ENCODE peak calls at places on chromosomes 2 and 18, in four cellular contexts. A, V, L and F are unnamed samples.

GRCh38 chr2:126645211-126645618 is 10.7 kb upstream of the GYPC start:
- DNase-seq in A (no peak), V (no peak), L (no peak), F (no peak)

GRCh38 chr2:70726947-70727725 is 40.9 kb downstream of the ADD2 start:
- DNase-seq in A (no peak), V (no peak), L (peak; percentile 25), F (no peak)

GRCh38 chr2:64814007-64814406 is 160.3 kb upstream of the SERTAD2 start:
- DNase-seq in A (no peak), V (no peak), L (no peak), F (no peak)

GRCh38 chr2:38010995-38011394 is 65.0 kb downstream of the CYP1B1 start:
- DNase-seq in A (no peak), V (no peak), L (no peak), F (no peak)

GRCh38 chr2:37377187-37377532 is 32.7 kb downstream of the QPCT start:
- DNase-seq in A (no peak), V (no peak), L (no peak), F (no peak)

GRCh38 chr2:76953733-76954347 is 568.3 kb downstream of the LRRTM4 start:
- DNase-seq in A (peak; percentile 61), V (no peak), L (peak; percentile 73), F (peak; percentile 14)

GRCh38 chr2:71882949-71883472 is 264.7 kb downstream of the CYP26B1 start:
- DNase-seq in A (no peak), V (peak; percentile 87), L (peak; percentile 70), F (peak; percentile 76)

GRCh38 chr2:70475266-70475665 is 78.4 kb downstream of the TGFA start:
- DNase-seq in A (no peak), V (no peak), L (no peak), F (no peak)

GRCh38 chr2:68721482-68722071 is 13.0 kb upstream of the ARHGAP25 start:
- DNase-seq in A (peak; percentile 55), V (no peak), L (no peak), F (no peak)

GRCh38 chr2:71477231-71477681 is 23.9 kb downstream of the DYSF start:
- DNase-seq in A (no peak), V (no peak), L (peak; percentile 91), F (no peak)

GRCh38 chr2:177599072-177599688 is 206.6 kb downstream of the AGPS start:
- DNase-seq in A (no peak), V (no peak), L (no peak), F (no peak)

GRCh38 chr2:239953418-239954061 is 71.6 kb downstream of the NDUFA10 start:
- DNase-seq in A (no peak), V (peak; percentile 63), L (no peak), F (no peak)

DNA sequence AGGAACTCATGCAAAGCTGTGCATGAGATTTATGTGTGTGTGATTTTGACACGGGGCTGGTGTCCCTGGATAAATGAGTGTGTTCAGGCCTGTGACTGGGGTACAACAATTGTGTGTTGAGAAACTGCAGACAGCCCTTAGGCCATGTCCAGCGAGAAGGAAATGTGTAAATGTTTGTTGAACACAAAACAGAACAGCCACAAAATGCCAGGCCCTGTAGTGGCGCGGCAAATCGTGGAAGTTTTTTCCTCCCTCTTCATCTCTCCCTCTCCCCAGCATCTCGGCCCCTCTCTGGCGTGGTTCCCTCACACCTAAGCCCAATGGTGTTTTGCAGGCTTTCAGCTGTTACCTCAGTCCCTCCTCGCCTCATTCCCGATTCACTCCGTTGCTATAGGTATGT is 10.6 kb downstream of the SPR start:
- DNase-seq in A (no peak), V (no peak), L (no peak), F (no peak)
- H3K27ac ChIP-seq in A (no peak overlapping the region), V (no peak overlapping the region), L (no peak overlapping the region), F (no peak overlapping the region)

GRCh38 chr2:223759569-223760430 is 77.6 kb downstream of the AP1S3 start:
- DNase-seq in A (peak; percentile 78), V (no peak), L (peak; percentile 95), F (no peak)
- H3K27ac ChIP-seq in A (peak overlapping the region; percentile 87), V (no peak overlapping the region), L (no peak overlapping the region), F (no peak overlapping the region)

GRCh38 chr18:43080671-43081070 is 34.8 kb downstream of the RIT2 start:
- DNase-seq in A (no peak), V (no peak), L (no peak), F (no peak)

GRCh38 chr18:43079422-43079821 is 36.1 kb downstream of the RIT2 start:
- DNase-seq in A (no peak), V (no peak), L (no peak), F (no peak)

GRCh38 chr18:43078485-43079092 is 36.9 kb downstream of the RIT2 start:
- DNase-seq in A (no peak), V (no peak), L (peak; percentile 78), F (no peak)

GRCh38 chr18:43077510-43078290 is 37.8 kb downstream of the RIT2 start:
- DNase-seq in A (no peak), V (no peak), L (no peak), F (peak; percentile 18)

DNA sequence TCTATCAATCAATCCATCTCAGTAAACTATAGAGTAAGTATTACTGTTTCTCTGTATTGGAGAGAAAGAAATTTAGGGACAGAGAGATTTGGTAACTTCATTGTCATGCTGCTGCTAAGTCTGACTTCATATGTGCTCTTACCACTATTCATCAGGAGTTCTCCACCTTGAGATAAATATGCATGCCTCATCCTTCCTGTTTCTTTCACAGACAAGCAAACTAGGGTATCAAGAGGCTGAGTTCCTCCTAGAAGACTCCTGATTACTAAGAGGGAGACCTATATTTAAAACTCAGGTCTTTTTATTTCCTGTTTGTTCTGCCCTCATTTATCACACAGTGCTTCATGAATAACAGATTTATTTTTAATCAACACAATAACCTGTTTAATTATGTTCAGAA is 34.1 kb downstream of the RIT2 start:
- DNase-seq in A (no peak), V (no peak), L (no peak), F (no peak)
- H3K27ac ChIP-seq in A (no peak overlapping the region), V (no peak overlapping the region), L (no peak overlapping the region), F (no peak overlapping the region)

DNA sequence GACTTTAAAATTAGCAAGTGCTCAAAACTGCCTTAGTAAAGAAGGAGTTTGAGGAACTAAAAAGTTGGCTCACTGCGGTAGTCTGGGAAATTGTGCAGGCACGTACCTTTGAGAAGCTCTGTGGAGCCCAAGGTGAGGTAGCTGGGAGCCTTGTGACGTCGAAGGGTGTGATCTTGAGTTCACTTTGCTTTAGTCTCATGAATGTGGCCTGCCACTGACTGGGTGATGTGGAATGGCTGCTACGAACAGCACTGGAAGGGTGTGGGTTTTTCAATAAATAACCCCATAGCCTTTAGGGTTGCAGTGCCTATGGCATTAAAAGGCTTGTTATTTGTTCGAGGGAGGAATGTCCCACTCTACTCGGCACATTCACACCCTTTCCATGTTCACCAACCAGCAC is 312.3 kb downstream of the PRKCE start:
- DNase-seq in A (no peak), V (no peak), L (no peak), F (no peak)
- H3K27ac ChIP-seq in A (peak overlapping the region; percentile 83), V (no peak overlapping the region), L (no peak overlapping the region), F (no peak overlapping the region)

GRCh38 chr2:152648336-152648735 is 68.9 kb downstream of the PRPF40A start:
- DNase-seq in A (no peak), V (no peak), L (no peak), F (no peak)
- H3K27ac ChIP-seq in A (no peak overlapping the region), V (no peak overlapping the region), L (no peak overlapping the region), F (no peak overlapping the region)

DNA sequence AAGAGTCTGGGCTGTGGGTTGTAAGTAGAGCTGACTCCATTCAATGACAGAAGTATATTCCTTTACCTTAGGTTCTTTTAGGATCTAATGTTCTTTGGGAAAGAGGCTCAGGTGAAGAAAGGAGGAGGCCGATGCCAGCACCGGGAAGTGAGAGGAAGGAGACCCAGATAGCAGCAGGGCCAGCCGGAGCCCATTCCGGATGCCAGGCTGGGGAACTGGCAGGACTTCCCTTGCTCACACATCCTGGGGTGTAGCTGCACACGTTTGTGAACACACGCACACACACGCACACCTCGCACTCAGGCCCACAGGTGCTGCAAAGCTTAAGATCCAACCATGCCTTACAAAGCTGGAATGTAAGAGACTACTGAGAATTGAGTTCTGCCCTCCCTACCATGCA is 95.8 kb upstream of the SMAD2 start:
- DNase-seq in A (no peak), V (no peak), L (no peak), F (no peak)
- H3K27ac ChIP-seq in A (no peak overlapping the region), V (no peak overlapping the region), L (no peak overlapping the region), F (no peak overlapping the region)